ENCODE peak calls at places on chromosome 13, in nine cellular contexts. K is right lobe of liver; O is heart right ventricle; A is IMR-90; V is CD4-positive, CD25-positive, alpha-beta regulatory T cell; D is effector memory CD4-positive, alpha-beta T cell; Z is PC-9; M is tibial artery; R is pancreas. N is an unnamed sample.

GRCh38 chr13:96710166-96710866 is 284.0 kb downstream of the OXGR1 start:
- DNase-seq in R (no peak), A (no peak), M (no peak), V (no peak), O (no peak), D (no peak), Z (no peak), K (no peak), N (no peak)

GRCh38 chr13:24863748-24864540 is 100.0 kb downstream of the RNF17 start:
- DNase-seq in Z (no peak), M (no peak), R (no peak), D (no peak), V (no peak), O (no peak), K (no peak), A (no peak), N (no peak)

GRCh38 chr13:69817333-69817732 is 290.3 kb upstream of the ATXN8OS start:
- DNase-seq in V (no peak), K (no peak), R (no peak), D (no peak), Z (no peak), O (no peak), M (no peak), A (no peak), N (no peak)

GRCh38 chr13:26784704-26785639 is 24.4 kb upstream of the GPR12 start:
- DNase-seq in M (peak), K (no peak), V (no peak), A (no peak), R (no peak), O (no peak), Z (no peak), D (no peak), N (no peak)

GRCh38 chr13:101941095-101941777 is 460.6 kb downstream of the FGF14 start:
- DNase-seq in O (no peak), M (no peak), D (no peak), K (no peak), Z (no peak), V (no peak), A (peak), R (no peak), N (no peak)

GRCh38 chr13:109779074-109779473 is 7.3 kb downstream of the IRS2 start:
- DNase-seq in V (peak), Z (no peak), D (peak), K (no peak), M (no peak), O (no peak), R (no peak), A (no peak), N (no peak)

GRCh38 chr13:86006317-86006716 is 207.1 kb upstream of the SLITRK6 start:
- DNase-seq in M (no peak), R (no peak), K (no peak), A (no peak), Z (no peak), D (no peak), V (no peak), O (no peak), N (no peak)

GRCh38 chr13:37173214-37173613 is 67.8 kb upstream of the CSNK1A1L start:
- DNase-seq in V (no peak), D (no peak), O (no peak), R (no peak), M (no peak), K (no peak), A (peak), Z (no peak), N (no peak)

GRCh38 chr13:36945078-36945477 is 25.0 kb upstream of the SMAD9 start:
- DNase-seq in M (no peak), K (no peak), Z (no peak), A (no peak), R (no peak), V (no peak), D (no peak), O (no peak), N (no peak)

GRCh38 chr13:25018729-25019115 is 77.2 kb upstream of the PABPC3 start:
- DNase-seq in O (no peak), V (no peak), M (no peak), K (no peak), A (no peak), R (no peak), D (no peak), Z (no peak), N (no peak)

GRCh38 chr13:40102360-40102727 is 446.9 kb downstream of the COG6 start:
- DNase-seq in R (no peak), V (no peak), D (no peak), K (no peak), O (no peak), A (no peak), M (no peak), Z (no peak), N (no peak)
- H3K4me3 ChIP-seq in R (no peak), V (no peak), D (no peak), K (no peak), O (no peak), A (no peak), M (no peak), Z (no peak), N (no peak)

GRCh38 chr13:98775386-98775785 is 22.9 kb upstream of the SLC15A1 start:
- DNase-seq in Z (no peak), K (no peak), D (no peak), A (no peak), M (no peak), O (no peak), R (no peak), V (no peak), N (no peak)
- H3K27ac ChIP-seq in Z (no peak), K (no peak), D (no peak), A (no peak), M (no peak), O (no peak), R (no peak), V (no peak), N (no peak)

GRCh38 chr13:76992548-76993001 is 694 bp downstream of the CLN5 start:
- DNase-seq in D (no peak), R (peak), K (peak), M (peak), Z (no peak), O (peak), V (no peak), A (peak), N (no peak)

GRCh38 chr13:76994281-76994680 is 2.4 kb downstream of the CLN5 start:
- DNase-seq in A (no peak), K (no peak), D (no peak), M (no peak), Z (no peak), V (no peak), O (no peak), R (no peak), N (no peak)

GRCh38 chr13:76993021-76993420 is 1.1 kb downstream of the CLN5 start:
- DNase-seq in Z (no peak), K (no peak), R (no peak), V (no peak), M (no peak), D (no peak), A (peak), O (no peak), N (no peak)

GRCh38 chr13:76991796-76992547 is at the start of gene CLN5:
- DNase-seq in D (peak), Z (peak), R (peak), K (peak), A (peak), V (peak), O (peak), M (peak), N (peak)

GRCh38 chr13:76993473-76993872 is 1.6 kb downstream of the CLN5 start:
- DNase-seq in Z (no peak), O (no peak), A (no peak), V (no peak), D (no peak), M (no peak), K (no peak), R (no peak), N (no peak)
- H3K4me3 ChIP-seq in Z (peak), O (peak), A (no peak), V (peak), D (no peak), M (peak), K (no peak), R (no peak), N (no peak)

DNA sequence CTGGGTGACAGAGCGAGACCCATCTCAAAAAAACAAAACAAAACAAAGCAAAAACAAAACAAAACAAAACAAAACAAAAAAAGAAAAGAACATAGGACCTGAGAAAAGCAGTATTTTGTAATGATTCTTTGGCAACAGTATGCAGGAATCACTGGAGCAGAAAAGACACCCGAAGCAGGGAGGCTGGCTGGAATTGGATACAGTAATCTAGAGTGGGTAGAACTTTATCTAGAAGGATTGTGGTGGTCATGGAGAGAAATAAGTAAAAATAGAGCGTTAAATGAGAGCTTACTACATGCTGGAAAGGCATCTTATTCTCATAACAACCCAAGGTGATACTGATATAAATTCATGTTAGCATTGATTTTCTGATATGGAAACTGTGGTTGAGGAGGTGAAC is 51.2 kb downstream of the KLF5 start:
- DNase-seq in Z (no peak), D (no peak), M (no peak), A (no peak), K (no peak), V (no peak), R (no peak), O (no peak), N (no peak)
- H3K27ac ChIP-seq in Z (no peak), D (no peak), M (no peak), A (no peak), K (no peak), V (no peak), R (no peak), O (no peak), N (no peak)

GRCh38 chr13:30338952-30339351 is 31.6 kb upstream of the KATNAL1 start:
- DNase-seq in V (no peak), A (no peak), M (no peak), R (no peak), Z (no peak), K (no peak), D (no peak), O (no peak), N (no peak)

GRCh38 chr13:30345426-30346100 is 38.2 kb upstream of the KATNAL1 start:
- DNase-seq in R (no peak), K (no peak), M (no peak), V (no peak), Z (no peak), A (no peak), D (no peak), O (no peak), N (no peak)

GRCh38 chr13:30339721-30340366 is 32.5 kb upstream of the KATNAL1 start:
- DNase-seq in D (no peak), A (no peak), R (no peak), Z (no peak), M (no peak), K (no peak), O (no peak), V (no peak), N (no peak)

GRCh38 chr13:30340367-30341184 is 33.2 kb upstream of the KATNAL1 start:
- DNase-seq in Z (peak), K (no peak), M (peak), V (no peak), R (no peak), A (peak), D (no peak), O (peak), N (peak)

GRCh38 chr13:30341815-30342570 is 34.6 kb upstream of the KATNAL1 start:
- DNase-seq in O (peak), M (peak), K (peak), R (peak), Z (peak), V (no peak), D (no peak), A (peak), N (peak)
- H3K4me3 ChIP-seq in O (no peak), M (no peak), K (no peak), R (no peak), Z (peak), V (no peak), D (no peak), A (no peak), N (no peak)

DNA sequence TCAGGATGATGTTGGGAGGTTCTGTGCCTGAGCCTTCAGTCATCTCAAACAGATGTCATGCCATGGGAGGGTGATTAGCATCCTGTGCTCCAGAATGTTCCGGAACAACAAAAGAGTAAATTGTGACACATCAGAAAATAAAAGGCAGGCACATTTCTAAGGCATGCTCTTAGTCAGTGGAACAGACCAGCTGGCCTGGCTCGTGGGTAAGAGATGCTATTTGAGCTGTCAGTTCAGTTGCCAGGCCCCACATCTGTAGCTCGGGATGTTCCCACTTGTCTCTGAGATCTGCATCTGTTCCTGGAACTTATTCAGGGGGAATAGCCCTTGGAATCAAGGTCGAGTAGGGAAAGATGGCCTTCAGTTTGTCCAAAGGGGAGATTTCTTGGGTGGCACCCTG is 26.0 kb downstream of the OLFM4 start:
- DNase-seq in Z (no peak), R (no peak), V (no peak), D (no peak), M (no peak), K (no peak), O (no peak), A (no peak), N (no peak)
- H3K27ac ChIP-seq in Z (no peak), R (no peak), V (no peak), D (no peak), M (no peak), K (no peak), O (no peak), A (no peak), N (no peak)

GRCh38 chr13:113548171-113548641 is 36.3 kb upstream of the TFDP1 start:
- DNase-seq in A (no peak), D (no peak), O (no peak), Z (no peak), M (no peak), K (peak), V (no peak), R (no peak), N (no peak)
- H3K4me3 ChIP-seq in A (no peak), D (no peak), O (peak), Z (no peak), M (no peak), K (no peak), V (no peak), R (no peak), N (no peak)

GRCh38 chr13:50128406-50129048 is 113.3 kb downstream of the KCNRG start:
- DNase-seq in K (no peak), O (no peak), R (no peak), Z (no peak), A (no peak), D (no peak), M (no peak), V (peak), N (no peak)
- H3K27ac ChIP-seq in K (no peak), O (no peak), R (no peak), Z (no peak), A (no peak), D (peak), M (no peak), V (peak), N (no peak)